ENCODE peak calls at places on chromosome 21, in eight cellular contexts. X is IMR-90, M is B cell, D is fibroblast of lung, V is dorsolateral prefrontal cortex, C is A549, T is Caco-2, K is esophagus muscularis mucosa. U is an unnamed sample.

GRCh38 chr21:19245188-19245580 is 841.6 kb upstream of the TMPRSS15 start:
- DNase-seq in X (no peak), D (no peak), V (no peak), M (no peak), T (no peak), K (no peak), C (no peak), U (no peak)

GRCh38 chr21:33019885-33020557 is 5.7 kb upstream of the OLIG2 start:
- DNase-seq in C (no peak), X (no peak), V (no peak), T (peak), D (no peak), K (no peak), M (peak), U (peak)

GRCh38 chr21:37710555-37711293 is 205.5 kb downstream of the KCNJ6 start:
- DNase-seq in V (peak), C (no peak), K (no peak), X (peak), D (no peak), M (no peak), T (no peak), U (no peak)

GRCh38 chr21:21232320-21232719 is 234.1 kb downstream of the NCAM2 start:
- DNase-seq in K (no peak), C (no peak), X (peak), D (peak), T (peak), V (peak), M (no peak), U (no peak)

GRCh38 chr21:34574581-34574980 is 40.3 kb downstream of the RCAN1 start:
- DNase-seq in V (peak), X (no peak), C (no peak), M (no peak), D (no peak), K (no peak), T (no peak), U (no peak)

GRCh38 chr21:16133248-16133647 is 403.5 kb downstream of the USP25 start:
- DNase-seq in V (no peak), X (no peak), D (no peak), C (no peak), T (no peak), K (no peak), M (no peak), U (no peak)

GRCh38 chr21:37817242-37817641 is 99.0 kb downstream of the KCNJ6 start:
- DNase-seq in V (no peak), X (no peak), T (no peak), M (no peak), K (no peak), C (no peak), D (no peak), U (no peak)

GRCh38 chr21:43735236-43736091 is 16.5 kb downstream of the PDXK start:
- DNase-seq in T (no peak), K (no peak), D (no peak), X (no peak), M (no peak), V (no peak), C (no peak), U (no peak)

GRCh38 chr21:26795866-26796329 is 49.3 kb downstream of the ADAMTS1 start:
- DNase-seq in M (no peak), V (peak), K (no peak), D (peak), T (no peak), X (peak), C (peak), U (peak)

GRCh38 chr21:27057997-27058396 is 91.1 kb upstream of the ADAMTS5 start:
- DNase-seq in K (no peak), C (no peak), V (no peak), X (no peak), M (no peak), T (no peak), D (no peak), U (no peak)

GRCh38 chr21:21096956-21097355 is 98.7 kb downstream of the NCAM2 start:
- DNase-seq in K (no peak), T (no peak), V (no peak), C (no peak), D (no peak), X (no peak), M (no peak), U (no peak)

GRCh38 chr21:34201441-34201838 is 128.1 kb downstream of the MRPS6 start:
- DNase-seq in K (no peak), D (no peak), X (no peak), T (peak), C (no peak), V (no peak), M (no peak), U (no peak)

GRCh38 chr21:31293986-31294385 is 50.1 kb downstream of the TIAM1 start:
- DNase-seq in D (peak), K (no peak), C (peak), T (no peak), V (peak), X (peak), M (no peak), U (no peak)

GRCh38 chr21:25024639-25025038 is 582.6 kb downstream of the MRPL39 start:
- DNase-seq in X (no peak), V (no peak), M (no peak), T (no peak), K (no peak), C (no peak), D (no peak), U (no peak)

GRCh38 chr21:31543191-31543590 is 116.3 kb upstream of the SOD1 start:
- DNase-seq in K (no peak), V (no peak), C (no peak), M (no peak), D (peak), X (peak), T (no peak), U (no peak)

GRCh38 chr21:36209626-36210171 is 53.1 kb downstream of the DOP1B start:
- DNase-seq in V (no peak), X (peak), M (no peak), D (peak), C (peak), T (peak), K (no peak), U (no peak)
- TF ChIP-seq CTCF in V (peak), X (peak), M (peak), D (peak), C (peak), T (peak), K (peak), U (peak)

GRCh38 chr21:14895792-14896191 is 169.0 kb downstream of the NRIP1 start:
- DNase-seq in M (no peak), C (no peak), K (no peak), X (no peak), T (no peak), V (no peak), D (no peak), U (no peak)

GRCh38 chr21:14900611-14901010 is 164.2 kb downstream of the NRIP1 start:
- DNase-seq in V (no peak), C (no peak), M (no peak), D (peak), K (no peak), X (peak), T (no peak), U (no peak)

GRCh38 chr21:14900058-14900457 is 164.7 kb downstream of the NRIP1 start:
- DNase-seq in K (no peak), X (peak), D (peak), C (no peak), T (no peak), M (no peak), V (no peak), U (no peak)

DNA sequence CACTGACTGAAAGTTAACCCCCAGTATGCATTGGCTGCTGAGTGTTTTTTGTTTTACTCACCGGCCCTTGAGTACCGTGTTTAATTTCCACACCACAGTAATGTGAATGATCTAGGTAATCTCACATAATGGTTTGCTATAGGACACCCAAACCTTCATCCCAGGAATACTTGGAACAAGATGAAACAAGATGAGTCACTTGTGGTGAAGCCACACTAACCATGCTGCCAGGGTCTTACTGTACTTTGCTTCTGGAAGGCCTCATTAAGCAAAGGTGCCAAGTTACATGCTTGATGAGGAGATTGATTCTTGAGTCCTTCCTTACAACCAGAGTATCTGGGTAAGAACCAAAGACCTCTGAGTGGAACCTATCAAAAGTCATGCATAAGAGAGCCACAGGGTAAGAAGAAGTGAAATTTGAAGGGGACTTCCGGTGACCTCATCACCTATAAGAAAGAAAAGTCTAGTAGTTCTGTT is 163.3 kb downstream of the NRIP1 start:
- DNase-seq in D (peak), T (no peak), M (no peak), V (no peak), X (peak), C (no peak), K (no peak), U (no peak)
- TF ChIP-seq CTCF in D (no peak), T (no peak), M (no peak), V (no peak), X (no peak), C (no peak), K (no peak), U (no peak)

GRCh38 chr21:36069713-36070573 is at the start of gene CBR1:
- DNase-seq in K (peak), X (peak), V (peak), D (peak), T (peak), M (peak), C (peak), U (peak)
- TF ChIP-seq CTCF in K (peak), X (no peak), V (peak), D (no peak), T (no peak), M (no peak), C (no peak), U (no peak)

DNA sequence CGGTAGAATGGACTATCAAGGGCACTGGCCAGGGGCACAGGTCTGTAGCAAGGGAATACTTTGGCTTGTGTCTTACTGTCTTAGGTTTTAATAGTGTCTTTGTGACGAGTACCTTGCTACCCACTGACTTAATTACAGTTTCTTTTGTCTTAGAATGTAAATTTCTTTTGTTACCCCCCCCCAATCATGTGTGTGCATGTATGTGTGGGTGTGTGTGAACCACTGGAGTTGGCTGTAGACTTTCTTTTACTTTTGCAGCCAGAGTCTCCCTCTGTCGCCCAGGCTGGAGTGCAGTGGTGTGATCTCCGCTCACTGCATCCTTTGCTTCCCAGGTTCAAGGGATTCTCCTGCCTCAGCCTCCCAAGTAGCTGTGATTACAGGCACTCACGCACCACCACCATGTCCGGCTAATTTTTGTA is 61.8 kb upstream of the CLDN14 start:
- DNase-seq in C (no peak), D (no peak), V (no peak), X (no peak), K (no peak), T (no peak), M (no peak), U (no peak)
- TF ChIP-seq CTCF in C (no peak), D (no peak), V (no peak), X (no peak), K (no peak), T (no peak), M (no peak), U (no peak)

DNA sequence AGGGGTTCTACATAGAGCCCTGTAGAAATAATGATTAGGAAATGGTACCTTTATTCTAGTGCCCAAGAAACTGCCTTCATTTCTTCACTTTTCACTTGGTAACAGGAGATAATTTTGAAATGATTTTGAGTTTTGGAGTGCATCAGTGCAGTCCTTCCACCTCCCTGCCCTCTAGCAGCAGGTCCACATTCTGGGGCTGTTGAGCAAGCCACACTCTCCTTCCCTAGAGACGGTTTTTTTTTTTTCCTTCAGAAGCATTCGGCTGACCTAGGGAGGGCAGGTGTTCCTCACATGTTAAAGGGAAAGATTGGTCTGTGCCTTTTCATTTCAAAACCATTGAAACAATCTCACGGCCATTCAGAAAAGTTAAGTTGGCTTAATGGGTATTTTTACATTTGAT is 39.8 kb downstream of the SLC37A1 start:
- DNase-seq in D (no peak), M (no peak), K (no peak), X (no peak), T (peak), V (no peak), C (no peak), U (no peak)
- TF ChIP-seq CTCF in D (peak), M (no peak), K (no peak), X (no peak), T (peak), V (no peak), C (no peak), U (no peak)

GRCh38 chr21:45406801-45407628 is 2.0 kb downstream of the COL18A1 start:
- DNase-seq in C (peak), M (no peak), X (no peak), T (no peak), V (no peak), D (no peak), K (no peak), U (no peak)
- TF ChIP-seq CTCF in C (no peak), M (no peak), X (peak), T (no peak), V (no peak), D (peak), K (no peak), U (no peak)

GRCh38 chr21:45874716-45875415 is 106.7 kb upstream of the COL6A1 start:
- DNase-seq in V (no peak), C (no peak), T (peak), M (no peak), K (no peak), D (peak), X (peak), U (no peak)

GRCh38 chr21:45877160-45877438 is 104.5 kb upstream of the COL6A1 start:
- DNase-seq in K (no peak), C (no peak), M (no peak), X (no peak), T (no peak), D (no peak), V (no peak), U (no peak)

GRCh38 chr21:45875416-45875760 is 106.2 kb upstream of the COL6A1 start:
- DNase-seq in D (no peak), M (no peak), K (no peak), C (no peak), T (no peak), X (no peak), V (no peak), U (no peak)

GRCh38 chr21:45876381-45877159 is 105.0 kb upstream of the COL6A1 start:
- DNase-seq in D (no peak), T (no peak), C (no peak), V (no peak), K (no peak), M (no peak), X (no peak), U (peak)

GRCh38 chr21:45875881-45876280 is 105.7 kb upstream of the COL6A1 start:
- DNase-seq in V (no peak), T (no peak), X (no peak), D (no peak), C (no peak), K (no peak), M (no peak), U (no peak)
- TF ChIP-seq CTCF in V (no peak), T (no peak), X (no peak), D (no peak), C (no peak), K (no peak), M (no peak), U (no peak)